ENCODE peak calls at places on chromosomes 2 and 18, in eight cellular contexts. D, R, X, J, I, M, Y and G are unnamed samples. For H3K4me1, the result is how much of the 10 kb centered on the place peaks cover.

GRCh38 chr2:98507940-98508689 is 63.5 kb downstream of the INPP4A start:
- DNase-seq in D (peak), R (no peak), X (no peak), J (peak), I (peak), M (peak), Y (no peak), G (peak)

GRCh38 chr2:120053891-120054290 is 41.0 kb downstream of the EPB41L5 start:
- DNase-seq in D (no peak), R (no peak), X (peak), J (no peak), I (no peak), M (no peak), Y (peak), G (no peak)

GRCh38 chr2:27855476-27855875 is 34.7 kb downstream of the RBKS start:
- DNase-seq in D (no peak), R (no peak), X (peak), J (no peak), I (peak), M (no peak), Y (peak), G (no peak)

GRCh38 chr2:239763433-239764097 is 261.6 kb downstream of the NDUFA10 start:
- DNase-seq in D (peak), R (no peak), X (no peak), J (no peak), I (no peak), M (peak), Y (no peak), G (no peak)

GRCh38 chr18:26440644-26441043 is 107.7 kb downstream of the KCTD1 start:
- DNase-seq in D (no peak), R (no peak), X (no peak), J (no peak), I (peak), M (no peak), Y (no peak), G (no peak)

GRCh38 chr2:207683438-207683837 is 28.0 kb upstream of the CCNYL1 start:
- DNase-seq in D (no peak), R (no peak), X (no peak), J (no peak), I (peak), M (no peak), Y (no peak), G (no peak)

GRCh38 chr2:100793982-100794381 is 26.0 kb upstream of the NPAS2 start:
- DNase-seq in D (no peak), R (no peak), X (no peak), J (no peak), I (no peak), M (no peak), Y (no peak), G (no peak)

GRCh38 chr2:190467575-190468083 is 59.5 kb downstream of the MFSD6 start:
- DNase-seq in D (no peak), R (no peak), X (no peak), J (no peak), I (no peak), M (no peak), Y (peak), G (no peak)

GRCh38 chr2:215003001-215003400 is 135.4 kb downstream of the ABCA12 start:
- DNase-seq in D (no peak), R (no peak), X (no peak), J (no peak), I (peak), M (no peak), Y (peak), G (no peak)

GRCh38 chr2:177239934-177240600 is 24.5 kb downstream of the NFE2L2 start:
- DNase-seq in D (no peak), R (peak), X (peak), J (peak), I (peak), M (no peak), Y (peak), G (no peak)

GRCh38 chr18:48801728-48802542 is 148.8 kb downstream of the SMAD7 start:
- DNase-seq in D (peak), R (no peak), X (no peak), J (peak), I (no peak), M (peak), Y (no peak), G (peak)

GRCh38 chr2:188810591-188810990 is 163.6 kb upstream of the COL3A1 start:
- DNase-seq in D (no peak), R (no peak), X (peak), J (no peak), I (peak), M (no peak), Y (no peak), G (no peak)

GRCh38 chr2:121828281-121828731 is 72.9 kb downstream of the TSN start:
- DNase-seq in D (no peak), R (no peak), X (no peak), J (no peak), I (no peak), M (no peak), Y (no peak), G (no peak)

GRCh38 chr18:30094556-30094955 is 948.0 kb downstream of the DSC3 start:
- DNase-seq in D (no peak), R (no peak), X (peak), J (no peak), I (peak), M (no peak), Y (peak), G (no peak)

GRCh38 chr2:3170792-3171455 is 206.7 kb downstream of the EIPR1 start:
- DNase-seq in D (peak), R (no peak), X (no peak), J (no peak), I (no peak), M (peak), Y (no peak), G (no peak)

GRCh38 chr2:109415460-109416004 is 198.2 kb downstream of the SEPTIN10 start:
- DNase-seq in D (no peak), R (no peak), X (no peak), J (no peak), I (no peak), M (no peak), Y (no peak), G (no peak)

GRCh38 chr18:21363411-21363810 is 121.4 kb downstream of the GREB1L start:
- DNase-seq in D (no peak), R (no peak), X (no peak), J (no peak), I (no peak), M (no peak), Y (no peak), G (no peak)

GRCh38 chr2:235697041-235697440 is 203.2 kb downstream of the AGAP1 start:
- DNase-seq in D (peak), R (no peak), X (no peak), J (no peak), I (no peak), M (no peak), Y (no peak), G (no peak)

GRCh38 chr2:105644174-105644980 is 100.3 kb upstream of the NCK2 start:
- DNase-seq in D (no peak), R (no peak), X (peak), J (no peak), I (peak), M (no peak), Y (no peak), G (no peak)

GRCh38 chr2:109211324-109211723 is 82.3 kb downstream of the SH3RF3 start:
- DNase-seq in D (no peak), R (no peak), X (no peak), J (no peak), I (no peak), M (no peak), Y (no peak), G (no peak)

GRCh38 chr2:202824901-202825300 is 46.7 kb downstream of the ICA1L start:
- DNase-seq in D (no peak), R (no peak), X (no peak), J (no peak), I (no peak), M (no peak), Y (peak), G (no peak)

GRCh38 chr2:45178359-45178758 is 169.1 kb upstream of the SIX2 start:
- DNase-seq in D (no peak), R (no peak), X (no peak), J (no peak), I (no peak), M (no peak), Y (no peak), G (no peak)
- H3K4me1 ChIP-seq in D (under half), R (under half), X (under half), J (under half), I (under half), M (under half), Y (under half), G (under half)

DNA sequence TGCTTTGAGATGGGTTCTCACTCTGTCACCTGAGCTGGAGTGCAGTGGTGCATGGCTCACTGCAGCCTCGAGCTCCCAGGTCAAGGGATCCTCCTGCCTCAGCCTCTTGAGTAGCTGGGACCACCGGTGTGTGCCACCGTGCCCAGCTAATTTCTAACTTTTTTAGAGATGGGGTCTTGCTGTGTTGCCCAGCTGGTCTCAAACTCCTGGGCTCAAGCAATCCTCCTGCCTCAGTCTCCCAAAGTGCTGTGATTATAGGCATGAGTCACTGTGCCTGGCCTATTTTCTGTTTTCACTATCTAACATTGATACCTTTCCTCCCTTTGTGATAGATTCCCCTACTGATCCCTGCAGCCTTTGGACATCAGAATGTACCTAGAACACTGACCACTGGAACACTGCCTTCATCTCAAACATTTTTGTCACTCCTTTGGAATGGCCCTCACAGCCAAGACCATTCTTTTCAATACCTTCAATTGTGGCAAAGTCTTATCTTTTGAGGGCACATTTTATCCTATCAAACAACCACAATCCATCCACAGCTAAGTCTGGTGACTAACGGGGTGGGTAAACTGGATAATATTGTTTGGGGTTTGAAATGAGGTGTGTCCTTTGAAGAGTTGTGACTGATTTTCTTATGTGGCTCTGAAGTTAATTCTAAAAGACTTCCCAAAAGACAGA is 43.7 kb downstream of the EPAS1 start:
- DNase-seq in D (no peak), R (no peak), X (no peak), J (no peak), I (no peak), M (no peak), Y (no peak), G (no peak)
- H3K4me1 ChIP-seq in D (half or more), R (under half), X (under half), J (under half), I (under half), M (under half), Y (under half), G (half or more)

GRCh38 chr18:46155652-46156051 is 51.5 kb downstream of the HAUS1 start:
- DNase-seq in D (no peak), R (peak), X (peak), J (no peak), I (peak), M (no peak), Y (peak), G (no peak)

GRCh38 chr18:46156838-46157237 is 52.7 kb downstream of the HAUS1 start:
- DNase-seq in D (no peak), R (no peak), X (no peak), J (no peak), I (no peak), M (no peak), Y (no peak), G (no peak)

GRCh38 chr18:46158498-46158897 is 54.3 kb downstream of the HAUS1 start:
- DNase-seq in D (no peak), R (no peak), X (no peak), J (no peak), I (peak), M (no peak), Y (peak), G (no peak)

GRCh38 chr18:46152808-46153617 is 48.8 kb downstream of the HAUS1 start:
- DNase-seq in D (no peak), R (no peak), X (no peak), J (no peak), I (no peak), M (no peak), Y (no peak), G (no peak)

GRCh38 chr18:46156124-46156745 is 52.0 kb downstream of the HAUS1 start:
- DNase-seq in D (no peak), R (peak), X (no peak), J (no peak), I (no peak), M (no peak), Y (no peak), G (no peak)
- H3K4me1 ChIP-seq in D (under half), R (half or more), X (under half), J (under half), I (under half), M (under half), Y (under half), G (under half)

GRCh38 chr2:64654063-64654811 is 524 bp upstream of the SERTAD2 start:
- DNase-seq in D (peak), R (peak), X (peak), J (peak), I (peak), M (peak), Y (peak), G (peak)
- H3K4me1 ChIP-seq in D (under half), R (half or more), X (under half), J (under half), I (under half), M (half or more), Y (under half), G (half or more)

GRCh38 chr2:222431859-222432258 is 7.5 kb downstream of the SGPP2 start:
- DNase-seq in D (no peak), R (no peak), X (no peak), J (peak), I (no peak), M (no peak), Y (no peak), G (no peak)
- H3K4me1 ChIP-seq in D (under half), R (under half), X (under half), J (half or more), I (under half), M (under half), Y (under half), G (under half)

DNA sequence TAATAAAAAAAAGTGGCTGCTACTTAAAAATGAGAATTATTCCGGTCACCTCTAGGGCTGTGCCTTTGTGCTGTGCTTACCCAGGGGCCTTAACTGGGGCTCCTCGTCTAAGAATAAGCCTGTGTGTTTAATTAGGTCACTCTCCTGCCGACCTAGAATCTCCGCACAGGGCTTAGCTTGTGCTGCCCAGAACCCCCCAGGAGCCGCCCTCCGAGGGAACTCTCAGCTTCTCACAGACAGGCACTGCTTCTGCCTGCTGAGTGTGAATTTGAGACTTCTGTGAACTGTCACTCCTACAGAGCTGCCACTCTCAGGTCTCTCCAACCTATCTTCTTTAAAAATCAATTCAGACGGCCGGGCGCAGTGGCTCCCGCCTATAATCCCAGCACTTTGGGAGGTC is 11.9 kb upstream of the NT5DC4 start:
- DNase-seq in D (no peak), R (no peak), X (no peak), J (no peak), I (no peak), M (no peak), Y (no peak), G (no peak)
- H3K4me1 ChIP-seq in D (under half), R (under half), X (under half), J (under half), I (under half), M (half or more), Y (under half), G (under half)

GRCh38 chr2:42129947-42130346 is 39.2 kb upstream of the EML4 start:
- DNase-seq in D (no peak), R (no peak), X (no peak), J (no peak), I (no peak), M (no peak), Y (no peak), G (no peak)
- H3K4me1 ChIP-seq in D (under half), R (half or more), X (under half), J (half or more), I (under half), M (half or more), Y (under half), G (under half)